ENCODE peak calls at places on chromosomes 5 and 9, in six cellular contexts. G, J, U, D, W and I are unnamed samples.

GRCh38 chr9:136091582-136092352 is 3.3 kb downstream of the NACC2 start:
- DNase-seq in D (no peak), J (peak; percentile 12), U (no peak), G (no peak), W (no peak), I (no peak)

GRCh38 chr9:126009047-126009446 is 261.9 kb downstream of the PBX3 start:
- DNase-seq in G (no peak), D (no peak), U (no peak), J (no peak), W (no peak), I (no peak)

GRCh38 chr5:150946351-150946905 is 41.6 kb upstream of the ZNF300 start:
- DNase-seq in U (peak; percentile 71), W (peak; percentile 97), D (no peak), G (peak; percentile 76), J (peak; percentile 83), I (peak; percentile 65)

GRCh38 chr5:138654281-138654867 is 79.2 kb upstream of the HSPA9 start:
- DNase-seq in U (peak; percentile 51), J (no peak), D (no peak), W (peak; percentile 28), G (no peak), I (peak; percentile 29)

GRCh38 chr9:93595461-93595860 is 19.1 kb downstream of the PHF2 start:
- DNase-seq in D (no peak), W (no peak), U (no peak), J (no peak), G (no peak), I (no peak)

GRCh38 chr5:168654225-168654624 is 75.1 kb upstream of the PANK3 start:
- DNase-seq in U (peak; percentile 81), W (peak; percentile 46), J (peak; percentile 35), G (no peak), D (no peak), I (no peak)

GRCh38 chr5:53090229-53090628 is 19.3 kb downstream of the MOCS2 start:
- DNase-seq in J (no peak), D (no peak), G (no peak), U (no peak), W (no peak), I (no peak)

GRCh38 chr5:125175348-125176004 is 429.0 kb upstream of the ZNF608 start:
- DNase-seq in D (no peak), U (no peak), J (no peak), W (no peak), G (no peak), I (no peak)

GRCh38 chr5:136382071-136382470 is 16.7 kb upstream of the TRPC7 start:
- DNase-seq in J (no peak), D (no peak), W (no peak), U (no peak), G (no peak), I (no peak)

GRCh38 chr9:98634680-98635079 is 74.1 kb downstream of the GABBR2 start:
- DNase-seq in U (no peak), W (no peak), D (no peak), J (no peak), G (no peak), I (no peak)

GRCh38 chr9:111891910-111892499 is 4.6 kb upstream of the UGCG start:
- DNase-seq in D (peak; percentile 16), G (no peak), U (no peak), W (no peak), J (no peak), I (no peak)

GRCh38 chr9:136960212-136960937 is 8.3 kb downstream of the LCN12 start:
- DNase-seq in J (no peak), W (no peak), G (no peak), D (no peak), U (no peak), I (no peak)

GRCh38 chr9:136367296-136368145 is 4.0 kb upstream of the DNLZ start:
- DNase-seq in J (no peak), D (no peak), G (no peak), U (no peak), W (no peak), I (no peak)

GRCh38 chr5:29811914-29812679 is 1381.4 kb upstream of the CDH6 start:
- DNase-seq in J (no peak), D (peak; percentile 31), W (no peak), U (no peak), G (no peak), I (no peak)

GRCh38 chr5:72516916-72517315 is 9.7 kb upstream of the ZNF366 start:
- DNase-seq in U (no peak), G (no peak), W (no peak), J (no peak), D (no peak), I (no peak)

GRCh38 chr9:125550216-125550614 is 156.8 kb downstream of the MAPKAP1 start:
- DNase-seq in W (peak; percentile 51), G (no peak), D (peak; percentile 7), J (no peak), U (peak; percentile 33), I (no peak)

GRCh38 chr5:74030821-74031220 is 404.8 kb downstream of the ARHGEF28 start:
- DNase-seq in D (no peak), W (no peak), J (no peak), U (no peak), G (no peak), I (no peak)

DNA sequence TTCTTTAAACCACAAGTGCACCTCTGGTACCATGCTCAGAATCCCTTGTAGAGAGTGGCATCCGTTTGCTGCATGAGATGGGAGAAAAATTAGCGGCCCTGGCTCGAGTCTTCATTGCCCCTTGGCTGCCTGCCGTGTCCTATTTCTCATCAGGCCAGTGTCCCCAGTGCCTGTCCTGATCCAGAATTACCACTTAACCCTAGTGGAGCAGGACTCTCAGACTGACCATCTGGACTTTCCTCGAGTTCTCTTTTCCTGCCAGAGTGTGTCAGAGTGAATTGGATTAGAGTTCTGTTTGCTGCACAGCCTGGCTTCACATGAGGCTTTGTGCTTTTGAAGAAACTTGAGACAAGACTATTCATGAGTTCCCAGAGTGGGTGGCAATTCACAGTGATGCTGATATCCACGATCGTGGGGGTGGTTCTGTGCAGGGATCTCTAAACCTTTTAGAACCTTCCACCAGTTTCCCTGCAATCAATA is 92.6 kb downstream of the C9orf152 start:
- DNase-seq in U (peak; percentile 64), G (no peak), W (peak; percentile 86), J (peak; percentile 43), D (no peak), I (no peak)
- TF ChIP-seq CTCF in U (no peak), G (no peak), W (no peak), J (no peak), D (no peak), I (no peak)

GRCh38 chr5:68115584-68115983 is 100.0 kb upstream of the PIK3R1 start:
- DNase-seq in J (no peak), W (no peak), G (no peak), U (no peak), D (no peak), I (no peak)

GRCh38 chr5:68116408-68116807 is 99.1 kb upstream of the PIK3R1 start:
- DNase-seq in D (no peak), G (no peak), W (no peak), U (no peak), J (no peak), I (no peak)

GRCh38 chr5:68112658-68113057 is 102.9 kb upstream of the PIK3R1 start:
- DNase-seq in J (no peak), W (no peak), G (no peak), D (no peak), U (no peak), I (no peak)

GRCh38 chr5:68116868-68117411 is 98.6 kb upstream of the PIK3R1 start:
- DNase-seq in G (no peak), J (no peak), U (no peak), D (no peak), W (no peak), I (no peak)

DNA sequence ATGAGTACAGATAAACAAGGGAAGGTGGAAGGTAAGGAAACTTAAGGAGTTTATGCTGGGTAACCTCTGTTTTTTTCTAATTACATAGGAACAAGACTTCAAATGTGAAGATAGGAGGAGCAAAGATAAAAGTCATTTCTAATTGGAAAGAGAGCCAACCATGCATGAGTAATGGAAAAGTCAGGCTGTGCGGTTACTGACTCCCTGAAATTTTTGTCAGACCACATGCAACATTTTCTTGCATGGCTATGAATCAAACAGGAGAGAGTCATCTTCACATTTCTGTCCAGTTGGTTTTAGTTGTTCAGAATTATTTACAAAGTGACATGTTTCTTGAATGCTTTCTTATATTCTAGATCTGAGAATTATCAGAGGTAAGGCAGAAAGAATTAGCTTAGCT is 100.9 kb upstream of the PIK3R1 start:
- DNase-seq in G (no peak), D (no peak), J (no peak), W (peak; percentile 78), U (peak; percentile 81), I (peak; percentile 55)
- H3K4me3 ChIP-seq in G (no peak overlapping the region), D (no peak overlapping the region), J (no peak overlapping the region), W (no peak overlapping the region), U (no peak overlapping the region), I (no peak overlapping the region)

GRCh38 chr5:180611140-180611850 is 20.0 kb upstream of the SCGB3A1 start:
- DNase-seq in D (peak; percentile 70), U (no peak), W (no peak), J (peak; percentile 6), G (no peak), I (no peak)
- TF ChIP-seq CTCF in D (peak; percentile 94), U (no peak), W (no peak), J (no peak), G (no peak), I (no peak)

DNA sequence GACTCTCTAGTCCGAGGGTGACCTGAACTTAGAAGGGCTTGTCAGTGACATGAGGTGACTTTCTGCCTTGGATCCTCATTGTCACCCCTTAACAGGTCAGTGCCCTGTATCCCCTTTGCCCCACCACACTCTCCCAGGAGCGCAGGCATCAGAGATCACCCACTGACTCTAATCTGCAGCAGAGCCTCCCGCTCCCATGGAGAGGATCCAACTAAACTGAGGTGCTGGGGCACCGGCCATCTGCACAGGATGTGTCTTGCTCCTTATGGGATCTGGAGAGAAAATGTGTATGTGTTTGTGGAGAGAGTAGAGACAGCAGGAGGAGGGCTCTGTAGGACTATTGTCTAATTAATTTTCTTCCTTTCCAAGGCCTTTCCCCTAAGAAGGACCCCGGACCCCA is 213.7 kb downstream of the ROR2 start:
- DNase-seq in W (no peak), J (no peak), U (no peak), G (peak; percentile 63), D (no peak), I (no peak)
- H3K4me3 ChIP-seq in W (no peak overlapping the region), J (no peak overlapping the region), U (no peak overlapping the region), G (no peak overlapping the region), D (no peak overlapping the region), I (no peak overlapping the region)

GRCh38 chr9:133429641-133430161 is 7.5 kb downstream of the ADAMTS13 start:
- DNase-seq in W (no peak), G (peak; percentile 82), J (peak; percentile 31), D (peak; percentile 21), U (no peak), I (no peak)
- TF ChIP-seq CTCF in W (no peak), G (no peak), J (no peak), D (peak; percentile 76), U (peak; percentile 31), I (peak; percentile 56)

DNA sequence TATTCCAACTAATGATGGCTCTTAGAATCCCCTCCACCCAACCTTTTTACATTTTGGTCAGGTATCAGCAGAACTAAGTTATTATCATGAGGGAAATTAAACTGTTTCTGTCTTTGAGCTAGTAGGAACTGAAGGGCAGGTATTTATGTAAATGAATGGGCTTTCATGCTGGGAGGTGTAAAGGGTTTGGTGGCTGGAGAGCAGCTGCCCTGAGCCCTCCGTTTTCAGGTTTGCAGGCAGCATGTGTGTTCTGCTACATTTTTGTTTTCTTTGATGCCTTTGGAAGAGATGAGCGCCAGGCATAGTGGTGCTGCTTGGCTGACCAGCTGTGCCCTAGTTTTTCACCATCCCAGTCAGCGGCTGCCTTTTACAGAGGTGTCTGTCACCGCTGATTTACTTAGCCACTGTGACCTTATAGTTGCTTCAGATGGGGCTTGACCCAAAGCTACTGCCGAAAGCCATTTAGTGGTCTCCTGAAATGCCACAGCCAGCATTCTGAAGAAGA is 231.9 kb downstream of the MAST4 start:
- DNase-seq in D (no peak), U (no peak), W (no peak), G (no peak), J (no peak), I (no peak)
- H3K4me3 ChIP-seq in D (no peak overlapping the region), U (peak overlapping the region; percentile 59), W (peak overlapping the region; percentile 67), G (peak overlapping the region; percentile 28), J (peak overlapping the region; percentile 54), I (peak overlapping the region; percentile 53)